ENCODE peak calls at places on chromosome 10, in six cellular contexts. D, C, Y, I, F and N are unnamed samples.

GRCh38 chr10:78199019-78199418 is 165.4 kb downstream of the RPS24 start:
- DNase-seq in I (no peak), Y (no peak), D (no peak), F (no peak), C (no peak), N (no peak)

GRCh38 chr10:24821986-24822385 is 98.3 kb upstream of the ARHGAP21 start:
- DNase-seq in F (no peak), C (no peak), Y (no peak), D (no peak), I (no peak), N (no peak)

GRCh38 chr10:75528392-75528791 is 97.0 kb downstream of the LRMDA start:
- DNase-seq in F (no peak), Y (no peak), I (no peak), D (no peak), C (no peak), N (no peak)

GRCh38 chr10:97031459-97031858 is 154.3 kb downstream of the SLIT1 start:
- DNase-seq in D (no peak), Y (no peak), I (no peak), C (no peak), F (no peak), N (no peak)

GRCh38 chr10:11587860-11588259 is 23.6 kb downstream of the USP6NL start:
- DNase-seq in F (no peak), Y (no peak), I (no peak), C (no peak), D (no peak), N (no peak)

GRCh38 chr10:123009105-123009805 is 449 bp downstream of the ACADSB start:
- DNase-seq in I (peak; percentile 51), Y (peak; percentile 60), D (peak; percentile 30), F (no peak), C (no peak), N (peak; percentile 68)

GRCh38 chr10:31876616-31877352 is 51.8 kb downstream of the ARHGAP12 start:
- DNase-seq in I (no peak), D (no peak), Y (no peak), C (no peak), F (no peak), N (no peak)

GRCh38 chr10:7314068-7314646 is 96.7 kb downstream of the SFMBT2 start:
- DNase-seq in Y (no peak), I (no peak), F (no peak), D (no peak), C (no peak), N (no peak)

GRCh38 chr10:71735709-71736569 is 16.4 kb upstream of the C10orf105 start:
- DNase-seq in I (no peak), Y (peak; percentile 57), C (no peak), D (no peak), F (no peak), N (no peak)

GRCh38 chr10:561721-562120 is 127.7 kb downstream of the DIP2C start:
- DNase-seq in I (no peak), F (no peak), C (no peak), D (no peak), Y (no peak), N (no peak)

GRCh38 chr10:30059209-30060107 is at the start of gene JCAD:
- DNase-seq in D (peak; percentile 81), C (no peak), Y (peak; percentile 81), F (peak; percentile 78), I (peak; percentile 80), N (peak; percentile 86)

GRCh38 chr10:61464461-61465215 is 11.5 kb upstream of the TMEM26 start:
- DNase-seq in C (no peak), I (no peak), F (no peak), Y (no peak), D (no peak), N (no peak)

GRCh38 chr10:76444034-76444800 is 1012.8 kb downstream of the LRMDA start:
- DNase-seq in F (no peak), I (no peak), D (peak; percentile 19), C (no peak), Y (no peak), N (no peak)

GRCh38 chr10:71077143-71077581 is 135.2 kb upstream of the UNC5B start:
- DNase-seq in C (no peak), F (no peak), Y (peak; percentile 25), I (no peak), D (no peak), N (peak; percentile 46)

GRCh38 chr10:131560726-131561390 is 249.3 kb upstream of the TCERG1L start:
- DNase-seq in C (no peak), Y (no peak), D (no peak), F (no peak), I (no peak), N (no peak)

GRCh38 chr10:61280303-61280702 is 172.9 kb downstream of the TMEM26 start:
- DNase-seq in I (no peak), Y (no peak), F (no peak), D (no peak), C (no peak), N (no peak)

GRCh38 chr10:86219271-86219670 is 147.3 kb downstream of the GRID1 start:
- DNase-seq in I (no peak), C (no peak), D (no peak), F (no peak), Y (peak; percentile 40), N (no peak)

GRCh38 chr10:86218842-86219241 is 147.8 kb downstream of the GRID1 start:
- DNase-seq in C (no peak), I (no peak), F (no peak), D (no peak), Y (no peak), N (no peak)

GRCh38 chr10:86221442-86222335 is 144.9 kb downstream of the GRID1 start:
- DNase-seq in C (no peak), Y (no peak), I (no peak), F (no peak), D (no peak), N (no peak)

GRCh38 chr10:86222336-86222650 is 144.3 kb downstream of the GRID1 start:
- DNase-seq in C (no peak), D (no peak), F (no peak), I (no peak), Y (peak; percentile 22), N (no peak)

GRCh38 chr10:86220626-86221025 is 146.0 kb downstream of the GRID1 start:
- DNase-seq in Y (peak; percentile 34), C (no peak), F (no peak), I (no peak), D (no peak), N (no peak)
- H3K4me3 ChIP-seq in Y (no peak overlapping the region), C (no peak overlapping the region), F (no peak overlapping the region), I (no peak overlapping the region), D (no peak overlapping the region), N (no peak overlapping the region)

GRCh38 chr10:102777696-102778530 is 34.2 kb downstream of the WBP1L start:
- DNase-seq in I (no peak), D (no peak), F (no peak), Y (no peak), C (no peak), N (no peak)

GRCh38 chr10:102776779-102777417 is 33.1 kb downstream of the WBP1L start:
- DNase-seq in F (peak; percentile 74), I (peak; percentile 80), Y (no peak), C (peak; percentile 85), D (peak; percentile 90), N (peak; percentile 81)

GRCh38 chr10:102773986-102774385 is 30.2 kb downstream of the WBP1L start:
- DNase-seq in I (no peak), D (no peak), Y (no peak), C (no peak), F (no peak), N (no peak)

GRCh38 chr10:102775201-102775972 is 31.6 kb downstream of the WBP1L start:
- DNase-seq in D (peak; percentile 47), C (peak; percentile 70), F (no peak), Y (peak; percentile 73), I (no peak), N (no peak)

DNA sequence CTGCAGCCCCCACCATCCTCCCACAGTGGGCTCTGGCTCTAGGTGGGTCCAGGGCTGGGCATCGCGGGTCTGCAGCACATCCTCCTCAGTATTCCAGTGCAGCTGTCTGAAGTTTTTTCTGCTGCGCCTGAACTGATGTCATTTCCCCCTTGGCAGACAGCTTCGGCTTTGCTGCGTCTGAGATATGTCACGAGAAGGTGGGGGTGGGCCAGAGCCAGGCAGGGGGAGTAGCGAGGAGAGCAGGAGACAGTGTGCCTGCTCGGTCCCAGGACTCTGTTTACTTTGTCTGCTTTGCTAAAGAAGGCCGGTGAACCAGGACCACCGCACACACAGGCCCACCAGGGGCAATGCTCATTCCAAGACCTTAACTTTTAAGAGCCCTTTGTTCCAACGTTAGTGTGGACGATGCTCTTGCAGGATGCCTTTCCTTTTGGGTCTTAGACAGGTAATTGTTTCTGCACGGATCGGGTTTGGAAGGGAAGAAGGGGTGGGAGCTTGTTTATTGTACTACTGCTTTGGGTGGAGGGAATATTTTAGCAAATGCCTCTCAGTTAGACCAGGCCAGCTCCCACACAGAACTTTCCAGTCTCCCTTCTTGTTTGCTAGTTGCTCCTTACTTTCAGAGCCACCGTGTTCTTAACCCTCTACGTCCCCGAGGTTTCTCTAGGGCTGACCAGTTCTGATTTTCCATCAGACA is 32.4 kb downstream of the WBP1L start:
- DNase-seq in F (peak; percentile 29), I (peak; percentile 63), Y (peak; percentile 73), C (peak; percentile 82), D (peak; percentile 69), N (peak; percentile 80)
- H3K4me3 ChIP-seq in F (no peak overlapping the region), I (peak overlapping the region; percentile 39), Y (peak overlapping the region; percentile 22), C (peak overlapping the region; percentile 74), D (no peak overlapping the region), N (peak overlapping the region; percentile 46)

GRCh38 chr10:101969496-101969895 is 86.5 kb downstream of the ARMH3 start:
- DNase-seq in F (no peak), I (no peak), D (no peak), Y (no peak), C (no peak), N (no peak)

GRCh38 chr10:101967119-101967518 is 88.9 kb downstream of the ARMH3 start:
- DNase-seq in C (no peak), I (no peak), F (no peak), Y (no peak), D (no peak), N (no peak)

GRCh38 chr10:101968910-101969321 is 87.1 kb downstream of the ARMH3 start:
- DNase-seq in F (no peak), D (no peak), Y (no peak), I (no peak), C (no peak), N (no peak)

GRCh38 chr10:101967713-101968112 is 88.3 kb downstream of the ARMH3 start:
- DNase-seq in C (no peak), F (no peak), D (no peak), I (no peak), Y (no peak), N (no peak)

GRCh38 chr10:101968286-101968685 is 87.7 kb downstream of the ARMH3 start:
- DNase-seq in F (no peak), C (no peak), Y (no peak), D (no peak), I (no peak), N (no peak)
- H3K4me3 ChIP-seq in F (no peak overlapping the region), C (no peak overlapping the region), Y (no peak overlapping the region), D (no peak overlapping the region), I (no peak overlapping the region), N (no peak overlapping the region)

DNA sequence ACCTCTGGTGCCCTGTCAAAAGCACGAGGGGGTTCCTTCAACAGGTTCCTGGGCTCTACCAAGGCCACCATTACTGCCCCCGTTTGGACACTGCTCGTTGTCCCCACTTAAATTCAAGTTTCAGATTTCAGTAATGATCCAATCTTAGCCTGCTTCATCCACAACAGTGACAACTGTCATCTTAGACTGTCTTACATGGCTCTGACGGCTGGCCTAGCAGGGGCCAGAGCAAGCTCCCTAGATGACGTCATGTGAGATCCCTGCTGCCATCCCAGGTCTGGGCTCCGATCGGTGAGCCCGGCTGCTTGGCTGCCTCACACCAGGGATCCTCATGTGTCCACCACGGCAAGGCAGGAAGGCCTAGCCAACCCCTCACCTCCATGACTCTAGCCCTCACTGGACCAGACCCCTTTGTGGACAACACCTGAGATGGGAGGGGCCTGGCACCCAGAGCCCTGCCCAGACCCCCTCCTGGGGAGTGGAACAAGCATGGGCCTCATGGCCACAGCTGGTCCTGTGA is 82.5 kb downstream of the FAM53B start:
- DNase-seq in D (no peak), I (no peak), F (no peak), Y (no peak), C (no peak), N (no peak)
- H3K4me3 ChIP-seq in D (no peak overlapping the region), I (no peak overlapping the region), F (no peak overlapping the region), Y (no peak overlapping the region), C (no peak overlapping the region), N (no peak overlapping the region)